ENCODE peak calls at places on chromosome 15, in nine cellular contexts. V is GM20000; L is head of caudate nucleus; J is T follicular helper cell; R is T-helper 2 cell treated with Interferon-gamma antibody and Interleukin-4, amounts not matched to agents 5 μg/mL and 100 μg/mL, for 36 hours; O is B cell; Y is A673; W is stomach; H is stimulated activated CD4-positive, alpha-beta T cell treated with anti-CD3 and anti-CD28 coated beads, Interleukin-12 subunit alpha, Interleukin-12 subunit beta, amount 100 ng/mL, for 4 hours. I is an unnamed sample.
A peak's percentile ranks its signal among the peaks of the same experiment; 100 is the strongest.

GRCh38 chr15:22930782-22931484 is 49.2 kb downstream of the CYFIP1 start:
- DNase-seq in V (no peak), L (no peak), J (no peak), R (no peak), O (no peak), Y (peak; percentile 24), W (peak; percentile 82), H (no peak), I (no peak)

GRCh38 chr15:39887211-39887610 is 32.9 kb downstream of the GPR176 start:
- DNase-seq in V (no peak), L (no peak), J (no peak), R (no peak), O (no peak), Y (no peak), W (no peak), H (no peak), I (no peak)

GRCh38 chr15:25469377-25469776 is 30.6 kb upstream of the UBE3A start:
- DNase-seq in V (no peak), L (no peak), J (no peak), R (no peak), O (no peak), Y (peak; percentile 1), W (no peak), H (no peak), I (no peak)

GRCh38 chr15:70055601-70056051 is 42.1 kb downstream of the TLE3 start:
- DNase-seq in V (no peak), L (no peak), J (no peak), R (no peak), O (no peak), Y (no peak), W (no peak), H (no peak), I (no peak)

GRCh38 chr15:40330368-40330836 is 6.9 kb downstream of the INAFM2 start:
- DNase-seq in V (no peak), L (peak; percentile 62), J (no peak), R (no peak), O (no peak), Y (no peak), W (no peak), H (no peak), I (no peak)

GRCh38 chr15:68730491-68731317 is 90.0 kb downstream of the ANP32A start:
- DNase-seq in V (no peak), L (peak; percentile 85), J (no peak), R (no peak), O (peak; percentile 42), Y (peak; percentile 78), W (peak; percentile 49), H (peak; percentile 6), I (peak; percentile 24)

GRCh38 chr15:74808840-74809229 is 3.8 kb upstream of the LMAN1L start:
- DNase-seq in V (no peak), L (no peak), J (no peak), R (no peak), O (no peak), Y (no peak), W (no peak), H (no peak), I (no peak)

GRCh38 chr15:70856884-70857546 is 3.1 kb upstream of the LARP6 start:
- DNase-seq in V (no peak), L (peak; percentile 87), J (no peak), R (no peak), O (no peak), Y (peak; percentile 75), W (peak; percentile 68), H (no peak), I (peak; percentile 20)